ENCODE peak calls at places on chromosome 20, in seven cellular contexts. W, G, U, P, Q, F and A are unnamed samples.

GRCh38 chr20:5642155-5642981 is 107.8 kb upstream of the SHLD1 start:
- DNase-seq in Q (no peak), U (peak), F (peak), G (no peak), P (no peak), W (peak), A (no peak)

GRCh38 chr20:50434653-50435396 is 75.4 kb upstream of the PTPN1 start:
- DNase-seq in U (peak), W (peak), Q (no peak), F (peak), P (no peak), G (no peak), A (no peak)

GRCh38 chr20:32336918-32337347 is 21.2 kb upstream of the ASXL1 start:
- DNase-seq in P (no peak), W (peak), Q (no peak), U (no peak), F (peak), G (no peak), A (peak)

GRCh38 chr20:62736407-62737071 is 27.9 kb downstream of the NTSR1 start:
- DNase-seq in W (no peak), F (no peak), U (no peak), Q (no peak), P (no peak), G (no peak), A (no peak)

GRCh38 chr20:62020935-62021701 is 44.6 kb downstream of the TAF4 start:
- DNase-seq in P (no peak), F (peak), U (no peak), Q (peak), G (no peak), W (peak), A (peak)

GRCh38 chr20:62624325-62624690 is 18.0 kb upstream of the SLCO4A1 start:
- DNase-seq in U (no peak), W (no peak), G (no peak), F (no peak), P (no peak), Q (peak), A (peak)

GRCh38 chr20:59042151-59042795 is at the start of gene PRELID3B:
- DNase-seq in P (no peak), U (peak), F (peak), G (no peak), W (no peak), Q (no peak), A (peak)

GRCh38 chr20:11982958-11983470 is 65.3 kb downstream of the BTBD3 start:
- DNase-seq in G (no peak), Q (no peak), F (no peak), U (no peak), P (no peak), W (no peak), A (no peak)

GRCh38 chr20:3203315-3204123 is 963 bp downstream of the DDRGK1 start:
- DNase-seq in W (no peak), Q (no peak), F (no peak), U (peak), P (peak), G (no peak), A (peak)

GRCh38 chr20:39547546-39548410 is 585.6 kb downstream of the DHX35 start:
- DNase-seq in G (no peak), W (no peak), P (no peak), U (no peak), Q (no peak), F (no peak), A (no peak)
- TF ChIP-seq CTCF in G (peak), W (no peak), P (no peak), U (no peak), Q (no peak), F (no peak), A (no peak)

GRCh38 chr20:45136911-45137310 is 12.6 kb upstream of the WFDC12 start:
- DNase-seq in F (no peak), U (no peak), Q (no peak), P (no peak), W (no peak), G (no peak), A (no peak)

GRCh38 chr20:45140836-45141235 is 16.6 kb upstream of the WFDC12 start:
- DNase-seq in P (no peak), G (no peak), W (no peak), U (no peak), Q (no peak), F (no peak), A (no peak)

GRCh38 chr20:45138451-45139300 is 14.4 kb upstream of the WFDC12 start:
- DNase-seq in W (peak), P (no peak), Q (no peak), U (peak), F (no peak), G (peak), A (peak)
- TF ChIP-seq CTCF in W (peak), P (peak), Q (no peak), U (peak), F (peak), G (peak), A (peak)

GRCh38 chr20:45933231-45934045 is 1.0 kb upstream of the PCIF1 start:
- DNase-seq in Q (peak), U (peak), G (peak), F (peak), P (peak), W (peak), A (peak)
- TF ChIP-seq CTCF in Q (peak), U (peak), G (peak), F (peak), P (no peak), W (peak), A (peak)

GRCh38 chr20:56629464-56630085 is 469 bp downstream of the TFAP2C start:
- DNase-seq in P (no peak), W (no peak), U (no peak), Q (no peak), G (no peak), F (no peak), A (peak)

GRCh38 chr20:56628873-56629463 is at the start of gene TFAP2C:
- DNase-seq in U (peak), G (peak), Q (peak), P (peak), F (no peak), W (peak), A (peak)

GRCh38 chr20:56631318-56631989 is 2.3 kb downstream of the TFAP2C start:
- DNase-seq in F (no peak), Q (no peak), U (peak), G (no peak), P (no peak), W (no peak), A (no peak)

GRCh38 chr20:56630506-56631317 is 1.6 kb downstream of the TFAP2C start:
- DNase-seq in P (no peak), F (no peak), U (peak), W (no peak), G (peak), Q (no peak), A (peak)

GRCh38 chr20:56630086-56630493 is 984 bp downstream of the TFAP2C start:
- DNase-seq in F (no peak), P (peak), W (peak), G (peak), U (peak), Q (no peak), A (peak)
- TF ChIP-seq CTCF in F (peak), P (peak), W (peak), G (peak), U (peak), Q (no peak), A (no peak)

GRCh38 chr20:4563534-4563933 is 158.2 kb upstream of the PRND start:
- DNase-seq in W (peak), F (peak), G (peak), U (peak), Q (no peak), P (no peak), A (no peak)
- TF ChIP-seq CTCF in W (peak), F (no peak), G (peak), U (peak), Q (no peak), P (peak), A (no peak)

GRCh38 chr20:57432874-57433491 is 41.8 kb downstream of the RBM38 start:
- DNase-seq in Q (peak), P (no peak), F (no peak), W (no peak), U (peak), G (no peak), A (peak)

GRCh38 chr20:57435498-57436222 is 44.5 kb downstream of the RBM38 start:
- DNase-seq in U (peak), F (no peak), G (no peak), W (no peak), P (peak), Q (no peak), A (no peak)

GRCh38 chr20:57435105-57435497 is 43.9 kb downstream of the RBM38 start:
- DNase-seq in Q (no peak), P (no peak), U (no peak), W (no peak), F (no peak), G (no peak), A (no peak)

GRCh38 chr20:57433658-57434389 is 42.6 kb downstream of the RBM38 start:
- DNase-seq in Q (peak), G (no peak), P (no peak), F (no peak), U (no peak), W (no peak), A (peak)

GRCh38 chr20:57434390-57434700 is 43.1 kb downstream of the RBM38 start:
- DNase-seq in U (no peak), Q (no peak), P (no peak), F (no peak), G (no peak), W (no peak), A (no peak)
- TF ChIP-seq CTCF in U (peak), Q (no peak), P (no peak), F (no peak), G (no peak), W (peak), A (peak)

GRCh38 chr20:47027042-47027441 is 132.4 kb downstream of the EYA2 start:
- DNase-seq in U (no peak), F (no peak), P (no peak), G (no peak), Q (no peak), W (no peak), A (no peak)
- TF ChIP-seq CTCF in U (peak), F (no peak), P (no peak), G (no peak), Q (no peak), W (no peak), A (no peak)